ENCODE peak calls at places on chromosomes 2 and 18, in ten cellular contexts. E is transverse colon; U is neuronal stem cell; M is heart right ventricle; Z is sigmoid colon; F is cardiac muscle cell; G is stomach; A is CD8-positive, alpha-beta memory T cell; J is vagina; X is neural progenitor cell. Q is an unnamed sample. For H3K4me1, the result is how much of the 10 kb centered on the place peaks cover.

GRCh38 chr18:24609249-24609648 is 148.8 kb downstream of the HRH4 start:
- DNase-seq in A (no peak), E (no peak), F (no peak), G (no peak), M (no peak), X (no peak), Z (no peak), J (no peak), U (no peak), Q (no peak)

GRCh38 chr2:197108758-197109157 is 182.3 kb upstream of the PGAP1 start:
- DNase-seq in X (no peak), F (peak), J (no peak), M (peak), U (no peak), G (peak), Z (peak), E (peak), A (no peak), Q (peak)

GRCh38 chr2:135829420-135829983 is 7.5 kb downstream of the LCT start:
- DNase-seq in M (no peak), A (no peak), F (no peak), E (no peak), G (no peak), U (no peak), X (no peak), J (no peak), Z (no peak), Q (no peak)

GRCh38 chr2:98088261-98088660 is 1.3 kb downstream of the VWA3B start:
- DNase-seq in U (no peak), J (no peak), F (no peak), Z (peak), G (no peak), M (no peak), X (no peak), A (no peak), E (peak), Q (peak)

GRCh38 chr2:80256396-80257167 is 48.0 kb downstream of the LRRTM1 start:
- DNase-seq in U (peak), J (no peak), F (peak), E (no peak), G (no peak), X (peak), A (no peak), Z (no peak), M (no peak), Q (no peak)

GRCh38 chr2:27527182-27527581 is 30.5 kb downstream of the GCKR start:
- DNase-seq in M (no peak), A (no peak), J (no peak), G (no peak), E (no peak), F (peak), U (no peak), Z (no peak), X (no peak), Q (no peak)

GRCh38 chr18:38698108-38698507 is 1132.5 kb upstream of the CELF4 start:
- DNase-seq in Z (no peak), A (no peak), E (no peak), J (no peak), F (no peak), X (peak), U (no peak), G (no peak), M (no peak), Q (no peak)

GRCh38 chr2:58539973-58540372 is 298.8 kb upstream of the FANCL start:
- DNase-seq in E (no peak), U (peak), Z (no peak), A (no peak), F (no peak), X (peak), J (no peak), M (no peak), G (no peak), Q (no peak)

GRCh38 chr2:47225061-47225783 is 70.1 kb upstream of the STPG4 start:
- DNase-seq in A (no peak), U (no peak), Z (peak), E (peak), F (peak), X (no peak), J (no peak), M (peak), G (peak), Q (peak)

GRCh38 chr18:22169889-22170420 is 566 bp downstream of the GATA6 start:
- DNase-seq in U (no peak), J (no peak), F (peak), M (peak), X (no peak), Z (no peak), E (no peak), A (no peak), G (no peak), Q (no peak)

GRCh38 chr2:149143734-149144133 is 105.2 kb downstream of the LYPD6B start:
- DNase-seq in G (no peak), U (no peak), X (no peak), M (no peak), Z (no peak), J (no peak), A (no peak), E (no peak), F (peak), Q (no peak)

GRCh38 chr2:155546715-155547555 is 785.6 kb downstream of the NR4A2 start:
- DNase-seq in X (no peak), Z (no peak), E (no peak), A (no peak), M (no peak), U (no peak), J (no peak), G (no peak), F (no peak), Q (no peak)

GRCh38 chr2:163465440-163465839 is 270.4 kb downstream of the FIGN start:
- DNase-seq in J (no peak), M (no peak), E (no peak), G (no peak), Z (no peak), X (no peak), F (peak), U (no peak), A (no peak), Q (no peak)

GRCh38 chr2:120675460-120676130 is 60.1 kb upstream of the GLI2 start:
- DNase-seq in J (no peak), G (peak), Z (peak), E (peak), F (peak), U (no peak), A (peak), M (peak), X (peak), Q (peak)

GRCh38 chr2:118437501-118437900 is 349.2 kb downstream of the INSIG2 start:
- DNase-seq in E (no peak), M (no peak), J (no peak), G (no peak), X (no peak), Z (no peak), F (no peak), U (no peak), A (no peak), Q (no peak)

GRCh38 chr2:86017901-86018896 is 87.5 kb downstream of the POLR1A start:
- DNase-seq in A (no peak), U (no peak), M (no peak), G (peak), J (no peak), F (no peak), X (no peak), Z (peak), E (peak), Q (no peak)

GRCh38 chr18:30016179-30016578 is 1026.4 kb downstream of the DSC3 start:
- DNase-seq in J (no peak), U (no peak), A (no peak), E (no peak), Z (no peak), M (no peak), G (no peak), F (no peak), X (no peak), Q (no peak)

GRCh38 chr2:215667544-215668243 is 231.8 kb upstream of the FN1 start:
- DNase-seq in E (no peak), G (no peak), Z (no peak), F (no peak), U (no peak), X (no peak), A (no peak), M (no peak), J (no peak), Q (no peak)

GRCh38 chr2:222318026-222318711 is 19.4 kb upstream of the PAX3 start:
- DNase-seq in E (peak), M (peak), Z (no peak), J (no peak), G (peak), A (no peak), F (peak), U (no peak), X (peak), Q (no peak)

GRCh38 chr18:38241216-38241615 is 675.6 kb upstream of the CELF4 start:
- DNase-seq in X (no peak), Z (no peak), U (no peak), A (no peak), G (no peak), E (no peak), M (no peak), F (no peak), J (no peak), Q (no peak)

GRCh38 chr2:29705636-29706035 is 215.8 kb downstream of the ALK start:
- DNase-seq in G (no peak), M (no peak), U (no peak), J (no peak), F (no peak), X (no peak), Z (no peak), E (no peak), A (no peak), Q (no peak)

DNA sequence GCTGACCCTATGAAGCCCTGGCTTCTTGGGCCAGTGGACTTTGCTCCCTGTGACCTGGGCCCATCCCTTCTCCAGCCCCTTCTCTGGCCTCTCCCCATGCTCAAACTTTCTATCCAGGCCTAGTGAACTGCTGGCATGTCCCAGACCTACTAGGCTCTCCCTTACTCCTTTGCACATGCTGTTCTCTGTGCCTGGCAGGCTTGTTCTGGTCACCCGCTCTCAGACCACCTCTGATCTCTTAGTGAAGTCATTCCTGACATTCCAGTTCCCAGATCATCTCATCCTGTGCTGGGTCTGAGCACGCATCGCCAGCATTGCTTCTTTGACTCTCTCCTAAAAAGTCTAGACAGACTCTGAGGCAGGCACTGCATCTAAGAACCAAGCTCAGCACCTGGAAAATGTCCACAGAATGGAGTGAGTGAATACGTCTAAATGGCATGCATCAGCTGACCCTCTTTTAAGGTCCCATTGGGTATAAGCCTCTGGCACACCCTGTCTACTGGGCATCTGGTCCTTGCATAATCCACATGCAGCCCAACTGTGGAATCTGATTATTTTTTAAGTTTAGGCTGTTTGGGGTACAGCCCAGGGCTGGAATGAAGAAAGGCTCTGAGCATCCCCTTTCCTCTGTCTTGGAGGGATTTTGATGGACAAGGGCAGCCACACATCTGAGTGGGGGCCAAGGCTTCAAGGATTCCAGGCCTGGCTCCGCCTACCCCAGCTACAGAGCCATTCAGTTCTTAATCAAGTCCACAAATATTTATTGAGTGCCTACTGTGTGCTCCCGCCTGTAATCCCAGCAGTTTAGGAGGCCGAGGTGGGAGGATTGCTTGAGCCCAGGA is 130.6 kb upstream of the HAAO start:
- DNase-seq in U (no peak), E (no peak), M (no peak), A (no peak), Z (peak), X (no peak), F (peak), G (no peak), J (no peak), Q (no peak)
- H3K4me1 ChIP-seq in U (under half), E (half or more), M (half or more), A (under half), Z (half or more), X (half or more), F (under half), G (half or more), J (half or more), Q (under half)

GRCh38 chr2:69639246-69639645 is 4.3 kb downstream of the AAK1 start:
- DNase-seq in M (no peak), Z (no peak), E (no peak), U (no peak), X (no peak), J (no peak), F (no peak), G (no peak), A (no peak), Q (no peak)

GRCh38 chr2:69643602-69644505 is at the start of gene AAK1:
- DNase-seq in A (peak), U (peak), J (no peak), X (peak), G (peak), E (peak), Z (peak), F (peak), M (peak), Q (peak)

GRCh38 chr2:69644506-69644979 is 1.0 kb upstream of the AAK1 start:
- DNase-seq in X (no peak), M (no peak), E (no peak), G (no peak), J (no peak), Z (no peak), U (no peak), A (no peak), F (no peak), Q (no peak)

GRCh38 chr2:69642709-69643601 is 584 bp downstream of the AAK1 start:
- DNase-seq in X (peak), Z (peak), A (peak), E (peak), F (peak), M (peak), J (no peak), U (peak), G (no peak), Q (no peak)

GRCh38 chr2:69641887-69642708 is 1.4 kb downstream of the AAK1 start:
- DNase-seq in A (no peak), U (no peak), M (no peak), F (no peak), G (no peak), E (no peak), J (no peak), Z (no peak), X (no peak), Q (no peak)
- H3K4me1 ChIP-seq in A (half or more), U (under half), M (half or more), F (under half), G (under half), E (under half), J (under half), Z (under half), X (under half), Q (half or more)

GRCh38 chr18:49725809-49726514 is 87.4 kb downstream of the ACAA2 start:
- DNase-seq in U (peak), E (peak), Z (peak), M (peak), F (peak), J (no peak), X (peak), G (no peak), A (no peak), Q (peak)

GRCh38 chr18:49728542-49728941 is 84.8 kb downstream of the ACAA2 start:
- DNase-seq in X (peak), G (peak), U (no peak), J (no peak), A (no peak), Z (no peak), E (peak), F (peak), M (peak), Q (no peak)

GRCh38 chr18:49727816-49728215 is 85.5 kb downstream of the ACAA2 start:
- DNase-seq in X (no peak), F (no peak), E (no peak), G (no peak), J (no peak), A (no peak), U (no peak), Z (no peak), M (no peak), Q (no peak)

GRCh38 chr18:49723648-49724180 is 89.6 kb downstream of the ACAA2 start:
- DNase-seq in J (no peak), E (peak), F (peak), X (no peak), M (no peak), U (no peak), Z (no peak), A (no peak), G (no peak), Q (no peak)

DNA sequence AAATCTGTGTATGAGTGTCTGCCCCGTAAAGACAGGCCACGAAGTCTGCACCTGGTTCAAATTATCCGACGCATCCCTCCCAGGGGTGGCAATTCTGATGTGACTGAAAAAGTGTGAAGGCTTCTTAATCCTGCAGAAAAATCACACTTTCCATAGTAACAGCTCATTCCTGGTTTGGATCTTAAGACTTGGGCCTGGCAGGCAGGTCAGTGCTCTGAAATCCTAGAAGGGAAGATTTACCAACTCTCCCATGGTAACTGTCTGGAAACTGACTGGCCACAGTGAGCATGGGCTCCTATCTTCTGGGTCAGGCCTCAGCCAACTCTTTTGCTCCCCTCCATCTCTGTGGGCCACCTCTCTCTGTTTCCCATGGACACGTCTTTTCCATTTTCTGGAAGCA is 86.8 kb downstream of the ACAA2 start:
- DNase-seq in F (no peak), X (no peak), Z (no peak), G (no peak), E (no peak), A (no peak), J (no peak), M (no peak), U (no peak), Q (no peak)
- H3K4me1 ChIP-seq in F (under half), X (under half), Z (under half), G (under half), E (under half), A (under half), J (under half), M (under half), U (under half), Q (under half)

GRCh38 chr2:106195456-106195855 is 1.4 kb upstream of the UXS1 start:
- DNase-seq in U (no peak), Z (no peak), F (no peak), X (no peak), J (no peak), M (no peak), A (no peak), E (no peak), G (no peak), Q (no peak)

GRCh38 chr2:106193977-106194778 is at the start of gene UXS1:
- DNase-seq in F (peak), J (peak), X (peak), E (peak), Z (peak), U (peak), A (peak), G (peak), M (peak), Q (peak)

GRCh38 chr2:106191511-106192016 is 2.5 kb downstream of the UXS1 start:
- DNase-seq in M (no peak), U (no peak), X (no peak), F (no peak), G (no peak), A (no peak), E (no peak), J (no peak), Z (no peak), Q (no peak)

GRCh38 chr2:106192752-106193490 is 1.2 kb downstream of the UXS1 start:
- DNase-seq in Z (no peak), G (no peak), M (peak), U (no peak), E (peak), A (peak), F (peak), J (no peak), X (peak), Q (peak)

DNA sequence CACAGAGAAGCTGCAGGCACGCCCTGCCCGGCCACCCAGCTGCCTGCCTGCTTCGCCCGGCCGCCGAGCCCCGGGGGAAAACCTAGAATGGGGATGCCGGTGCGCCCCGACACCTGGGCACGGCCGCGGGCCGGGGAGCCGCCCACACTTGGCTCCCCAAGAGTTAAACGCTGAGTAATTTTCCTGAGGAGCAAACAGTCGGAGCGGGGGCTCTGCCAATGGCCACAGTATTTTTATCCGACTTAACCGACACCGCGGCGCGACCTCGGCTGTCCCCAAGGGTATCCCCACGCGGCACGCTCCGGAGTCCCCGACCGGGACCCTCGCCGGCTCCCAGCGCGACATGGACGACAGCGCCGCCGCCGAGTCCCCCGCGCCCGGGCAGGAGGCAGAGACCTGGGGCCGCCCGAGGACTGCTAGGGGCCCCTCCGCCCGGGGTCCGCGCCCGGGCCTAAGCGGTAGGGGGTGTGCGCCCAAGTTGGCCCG is 567 bp downstream of the UXS1 start:
- DNase-seq in Z (no peak), J (no peak), F (no peak), U (peak), A (peak), M (peak), E (peak), G (peak), X (peak), Q (no peak)
- H3K4me1 ChIP-seq in Z (under half), J (under half), F (under half), U (under half), A (under half), M (under half), E (under half), G (under half), X (under half), Q (under half)

GRCh38 chr2:234146087-234146826 is 95.8 kb downstream of the SPP2 start:
- DNase-seq in E (no peak), A (no peak), J (no peak), F (peak), X (no peak), G (no peak), M (peak), U (no peak), Z (no peak), Q (no peak)
- H3K4me1 ChIP-seq in E (under half), A (under half), J (under half), F (under half), X (under half), G (under half), M (under half), U (under half), Z (under half), Q (under half)

GRCh38 chr2:233209978-233210680 is 41.3 kb upstream of the ATG16L1 start:
- DNase-seq in F (no peak), Z (no peak), A (no peak), G (no peak), E (no peak), J (no peak), M (no peak), U (no peak), X (no peak), Q (no peak)

GRCh38 chr2:233213975-233214374 is 37.5 kb upstream of the ATG16L1 start:
- DNase-seq in G (no peak), E (no peak), X (no peak), A (no peak), F (no peak), U (no peak), Z (no peak), J (no peak), M (no peak), Q (no peak)

GRCh38 chr2:233210843-233211600 is 40.5 kb upstream of the ATG16L1 start:
- DNase-seq in Z (peak), J (no peak), G (peak), A (no peak), F (peak), M (peak), U (no peak), E (peak), X (no peak), Q (peak)

GRCh38 chr2:233209117-233209977 is 42.1 kb upstream of the ATG16L1 start:
- DNase-seq in J (no peak), U (peak), E (no peak), Z (no peak), F (peak), X (peak), A (no peak), G (no peak), M (no peak), Q (no peak)

DNA sequence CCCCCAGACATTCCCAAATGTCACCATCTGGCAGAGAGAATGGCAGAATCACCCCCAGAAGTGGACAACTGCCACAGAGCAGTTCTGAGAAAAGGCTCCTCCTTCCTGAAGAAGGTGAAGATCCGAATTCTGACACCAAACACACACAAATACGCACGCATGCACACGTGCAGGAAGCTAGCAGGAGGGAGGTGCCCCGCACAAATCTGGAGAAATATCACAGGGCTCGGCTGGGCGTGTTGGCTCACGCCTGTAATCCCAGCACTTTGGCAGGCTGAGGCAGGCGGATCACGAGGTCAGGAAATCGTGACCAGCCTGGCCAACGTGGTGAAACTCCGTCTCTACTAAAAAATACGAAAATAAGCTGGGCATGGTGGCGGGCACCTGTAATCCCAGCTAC is 38.5 kb upstream of the ATG16L1 start:
- DNase-seq in F (no peak), E (no peak), X (no peak), J (no peak), Z (no peak), U (no peak), G (no peak), M (no peak), A (no peak), Q (no peak)
- H3K4me1 ChIP-seq in F (under half), E (under half), X (under half), J (under half), Z (under half), U (under half), G (under half), M (under half), A (under half), Q (under half)

GRCh38 chr18:2978626-2979025 is 34.3 kb downstream of the LPIN2 start:
- DNase-seq in X (no peak), E (no peak), G (no peak), U (no peak), A (no peak), F (peak), J (no peak), M (no peak), Z (no peak), Q (no peak)
- H3K4me1 ChIP-seq in X (under half), E (under half), G (half or more), U (under half), A (half or more), F (under half), J (half or more), M (half or more), Z (half or more), Q (under half)

Q was measured in tibial nerve.